ENCODE peak calls at places on chromosomes 11 and 22, in five cellular contexts. U is heart left ventricle, H is transverse colon, C is H1, L is upper lobe of left lung. V is an unnamed sample. For H3K27me3, the result is how much of the 10 kb centered on the place peaks cover.

GRCh38 chr22:48459859-48460823 is 1367.5 kb downstream of the BRD1 start:
- DNase-seq in H (no peak), C (no peak), L (no peak), U (no peak), V (no peak)

GRCh38 chr11:11380883-11381282 is 27.8 kb upstream of the CSNK2A3 start:
- DNase-seq in C (no peak), H (no peak), U (no peak), L (no peak), V (no peak)

GRCh38 chr22:42627981-42628380 is 12.4 kb downstream of the ATP5MGL start:
- DNase-seq in U (no peak), H (no peak), C (no peak), L (no peak), V (no peak)

GRCh38 chr11:121964591-121964990 is 151.4 kb downstream of the BLID start:
- DNase-seq in H (no peak), L (no peak), C (no peak), U (no peak), V (no peak)

GRCh38 chr11:129724866-129725265 is 90.8 kb upstream of the TMEM45B start:
- DNase-seq in H (no peak), U (no peak), C (no peak), L (no peak), V (no peak)

GRCh38 chr11:115965754-115966504 is 461.7 kb upstream of the CADM1 start:
- DNase-seq in H (no peak), L (peak), C (no peak), U (no peak), V (no peak)

GRCh38 chr11:75925785-75926164 is 110.8 kb downstream of the UVRAG start:
- DNase-seq in C (no peak), H (no peak), L (no peak), U (no peak), V (no peak)

GRCh38 chr11:66951927-66952337 is 6.3 kb downstream of the PC start:
- DNase-seq in H (peak), U (no peak), L (no peak), C (no peak), V (no peak)

GRCh38 chr11:103547009-103547408 is 437.8 kb downstream of the DYNC2H1 start:
- DNase-seq in U (no peak), H (no peak), C (no peak), L (no peak), V (no peak)

DNA sequence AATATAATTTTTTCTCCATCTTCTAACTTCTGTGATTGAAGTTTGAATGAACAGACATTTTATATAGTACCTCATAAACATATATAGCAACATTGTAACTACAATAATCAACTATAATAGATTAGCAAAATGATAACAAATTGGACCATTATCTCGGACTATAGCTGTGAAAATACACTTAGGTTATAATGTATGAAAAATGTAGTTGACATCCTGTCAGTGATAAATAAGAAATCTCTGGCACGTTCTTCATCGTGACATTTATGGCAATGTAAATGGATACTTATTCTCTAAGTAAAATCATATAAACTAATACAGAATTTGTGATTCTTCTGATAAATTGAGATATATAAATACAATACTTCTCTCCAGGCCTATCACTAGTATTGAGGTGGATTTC is 333.3 kb downstream of the GUCY1A2 start:
- DNase-seq in U (no peak), L (no peak), H (no peak), C (no peak), V (no peak)
- H3K27me3 ChIP-seq in U (under half), L (under half), H (under half), C (under half), V (under half)

GRCh38 chr22:27773236-27773550 is 28.4 kb downstream of the MN1 start:
- DNase-seq in L (no peak), H (no peak), C (no peak), U (no peak), V (no peak)
- H3K27ac ChIP-seq in L (no peak), H (no peak), C (no peak), U (no peak), V (peak)

GRCh38 chr22:37442537-37442936 is 15.3 kb upstream of the ELFN2 start:
- DNase-seq in C (no peak), H (no peak), L (no peak), U (no peak), V (no peak)
- TF ChIP-seq POLR2A in C (no peak), H (no peak), L (no peak), U (no peak), V (no peak)

GRCh38 chr22:22398530-22399327 is 109.8 kb downstream of the ZNF280B start:
- DNase-seq in C (no peak), L (no peak), U (no peak), H (no peak), V (no peak)
- H3K27me3 ChIP-seq in C (half or more), L (under half), U (under half), H (under half), V (under half)

DNA sequence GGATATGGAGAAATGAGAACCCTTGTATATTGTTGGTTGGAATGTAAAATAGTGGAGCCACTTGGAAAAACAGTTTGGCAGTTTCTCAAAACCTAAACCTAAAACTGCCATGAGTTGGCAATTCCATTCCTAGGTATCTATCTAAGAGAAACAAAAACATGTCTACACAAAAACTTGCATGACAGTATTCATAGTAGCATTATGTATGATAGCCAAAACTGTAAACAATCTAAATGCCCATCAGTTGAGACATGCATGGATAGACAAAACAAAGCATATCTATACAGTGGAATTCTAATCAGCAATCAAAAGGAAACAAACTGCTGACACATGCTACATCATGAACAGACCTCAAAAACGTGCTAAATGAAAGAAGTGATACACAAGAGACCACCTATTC is 34.9 kb downstream of the TRAF6 start:
- DNase-seq in C (no peak), H (no peak), L (no peak), U (no peak), V (no peak)
- H3K27ac ChIP-seq in C (no peak), H (no peak), L (no peak), U (no peak), V (no peak)

GRCh38 chr22:19432092-19432844 is at the start of gene MRPL40:
- DNase-seq in U (peak), C (peak), L (peak), H (peak), V (peak)
- TF ChIP-seq POLR2A in U (peak), C (peak), L (peak), H (peak), V (peak)

GRCh38 chr11:31825453-31826391 is 14.6 kb upstream of the PAX6 start:
- DNase-seq in L (no peak), C (peak), U (no peak), H (no peak), V (no peak)
- H3K27me3 ChIP-seq in L (under half), C (half or more), U (half or more), H (half or more), V (half or more)

DNA sequence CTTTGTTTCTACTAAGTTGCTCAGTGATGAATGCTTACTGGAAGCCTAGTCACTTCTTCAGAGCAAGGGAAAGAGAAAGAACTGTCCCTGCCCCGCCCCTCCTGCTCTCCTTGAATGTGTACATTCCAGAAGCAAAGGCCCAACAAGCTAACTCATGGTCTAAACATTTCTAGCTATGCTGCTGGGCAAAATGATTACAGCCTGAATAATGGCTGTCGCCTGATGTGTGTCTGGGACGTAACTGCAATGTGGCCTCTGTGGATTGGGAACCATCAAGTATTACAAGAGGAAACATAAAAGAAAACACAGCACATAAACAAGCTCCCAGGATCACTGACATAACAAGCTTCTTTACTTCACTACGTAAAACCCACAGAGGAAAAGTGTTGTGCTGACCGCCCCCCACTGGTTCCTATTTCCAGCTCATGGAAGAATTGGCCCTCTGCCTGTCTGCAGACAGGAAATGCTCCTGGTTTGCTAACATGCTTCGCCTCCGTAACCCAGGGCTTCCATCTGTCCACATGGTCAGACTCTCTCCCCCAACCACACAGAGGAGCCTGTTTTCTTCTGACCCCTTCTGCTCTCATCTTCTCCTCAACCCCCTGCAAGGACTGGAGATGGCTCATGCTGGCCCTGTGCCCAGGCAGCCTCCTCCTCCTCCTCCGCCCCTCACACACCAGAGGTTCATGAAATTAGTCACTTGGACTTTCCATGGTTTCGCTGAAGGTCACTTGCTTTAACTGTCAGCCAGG is 187.2 kb downstream of the MAML2 start:
- DNase-seq in H (peak), C (no peak), U (peak), L (peak), V (peak)
- H3K27ac ChIP-seq in H (peak), C (no peak), U (peak), L (peak), V (peak)

GRCh38 chr11:126282742-126283591 is at the start of gene TIRAP:
- DNase-seq in L (peak), C (peak), U (peak), H (peak), V (peak)
- TF ChIP-seq POLR2A in L (no peak), C (no peak), U (peak), H (peak), V (no peak)